ENCODE peak calls at places on chromosomes 13 and 19, in eight cellular contexts. U is T1000; N is activated CD4-positive, alpha-beta T cell treated with anti-CD3 and anti-CD28 coated beads, Interleukin-2, amount 50 U/mL, for 1 hour; Z is RWPE1; C is stimulated activated CD4-positive, alpha-beta T cell treated with anti-CD3 and anti-CD28 coated beads, Interleukin-1b, Interleukin-23, amount 100 ng/mL, for 1 hour; Y is suprapubic skin; R is posterior cingulate gyrus; T is NCI-H510A. S is an unnamed sample.

GRCh38 chr13:94556016-94556415 is 39.9 kb downstream of the TGDS start:
- DNase-seq in U (no peak), N (no peak), Z (no peak), C (no peak), Y (no peak), R (no peak), T (no peak), S (no peak)

GRCh38 chr13:52925221-52925620 is 76.8 kb upstream of the PCDH8 start:
- DNase-seq in U (no peak), N (no peak), Z (no peak), C (no peak), Y (no peak), R (no peak), T (no peak), S (no peak)

GRCh38 chr13:42628666-42629065 is 54.7 kb downstream of the TNFSF11 start:
- DNase-seq in U (no peak), N (no peak), Z (no peak), C (no peak), Y (no peak), R (no peak), T (no peak), S (no peak)

GRCh38 chr13:78602561-78603239 is 652 bp downstream of the POU4F1 start:
- DNase-seq in U (no peak), N (no peak), Z (no peak), C (no peak), Y (no peak), R (no peak), T (no peak), S (no peak)

GRCh38 chr19:45450042-45450380 is 17.8 kb upstream of the FOSB start:
- DNase-seq in U (no peak), N (no peak), Z (no peak), C (no peak), Y (no peak), R (no peak), T (no peak), S (no peak)

GRCh38 chr19:16281743-16282142 is 42.9 kb upstream of the KLF2 start:
- DNase-seq in U (no peak), N (no peak), Z (no peak), C (no peak), Y (no peak), R (no peak), T (no peak), S (no peak)

GRCh38 chr13:72201726-72202125 is 334.7 kb upstream of the DACH1 start:
- DNase-seq in U (no peak), N (no peak), Z (no peak), C (no peak), Y (no peak), R (no peak), T (no peak), S (no peak)

GRCh38 chr19:43476606-43477005 is 11.2 kb upstream of the LYPD3 start:
- DNase-seq in U (no peak), N (no peak), Z (no peak), C (no peak), Y (no peak), R (no peak), T (no peak), S (no peak)

GRCh38 chr19:47693903-47694302 is 19.3 kb upstream of the EHD2 start:
- DNase-seq in U (no peak), N (no peak), Z (no peak), C (no peak), Y (no peak), R (no peak), T (no peak), S (no peak)

GRCh38 chr13:109517516-109517915 is 268.9 kb downstream of the IRS2 start:
- DNase-seq in U (no peak), N (no peak), Z (no peak), C (no peak), Y (no peak), R (no peak), T (no peak), S (no peak)

GRCh38 chr13:84126671-84127171 is 244.4 kb upstream of the SLITRK1 start:
- DNase-seq in U (no peak), N (no peak), Z (no peak), C (no peak), Y (no peak), R (no peak), T (peak), S (no peak)

GRCh38 chr13:103895835-103896520 is 829.8 kb upstream of the SLC10A2 start:
- DNase-seq in U (no peak), N (no peak), Z (no peak), C (no peak), Y (no peak), R (no peak), T (no peak), S (no peak)

GRCh38 chr13:101700598-101700997 is 248.1 kb downstream of the ITGBL1 start:
- DNase-seq in U (no peak), N (no peak), Z (no peak), C (no peak), Y (no peak), R (no peak), T (no peak), S (no peak)

S was measured in activated naive CD4-positive, alpha-beta T cell treated with Interleukin-2 at 50 U/mL for 16 hours.